ENCODE peak calls at places on chromosomes 2 and 18, in eight cellular contexts. N, J, Q, H, B, L, I and U are unnamed samples.

GRCh38 chr2:107745100-107745499 is 81.6 kb upstream of the RGPD4 start:
- DNase-seq in N (no peak), J (no peak), Q (no peak), H (no peak), B (no peak), L (no peak), I (no peak), U (no peak)

GRCh38 chr2:241282553-241282952 is 32.9 kb downstream of the HDLBP start:
- DNase-seq in N (no peak), J (no peak), Q (no peak), H (no peak), B (no peak), L (no peak), I (no peak), U (no peak)

GRCh38 chr18:2654828-2655152 is 736 bp upstream of the SMCHD1 start:
- DNase-seq in N (no peak), J (no peak), Q (no peak), H (peak; percentile 33), B (no peak), L (no peak), I (no peak), U (peak; percentile 5)

GRCh38 chr2:192570786-192571185 is 376.1 kb upstream of the TMEFF2 start:
- DNase-seq in N (no peak), J (no peak), Q (no peak), H (no peak), B (no peak), L (no peak), I (no peak), U (no peak)

GRCh38 chr2:230981704-230982103 is 14.2 kb upstream of the SPATA3 start:
- DNase-seq in N (peak; percentile 12), J (no peak), Q (no peak), H (no peak), B (peak; percentile 46), L (no peak), I (no peak), U (no peak)

GRCh38 chr2:38648107-38648761 is 17.7 kb upstream of the GALM start:
- DNase-seq in N (peak; percentile 29), J (no peak), Q (no peak), H (no peak), B (no peak), L (no peak), I (no peak), U (no peak)

GRCh38 chr2:3534251-3534814 is 15.0 kb upstream of the ADI1 start:
- DNase-seq in N (no peak), J (no peak), Q (no peak), H (no peak), B (no peak), L (no peak), I (no peak), U (no peak)

GRCh38 chr2:237167934-237168333 is 82.2 kb downstream of the COPS8 start:
- DNase-seq in N (no peak), J (no peak), Q (no peak), H (no peak), B (no peak), L (no peak), I (no peak), U (no peak)

GRCh38 chr2:189178726-189179606 is 595 bp downstream of the COL5A2 start:
- DNase-seq in N (peak; percentile 68), J (peak; percentile 79), Q (peak; percentile 59), H (peak; percentile 87), B (no peak), L (no peak), I (no peak), U (peak; percentile 35)

GRCh38 chr18:36211612-36212065 is 24.3 kb downstream of the MOCOS start:
- DNase-seq in N (peak; percentile 75), J (no peak), Q (no peak), H (peak; percentile 4), B (no peak), L (no peak), I (no peak), U (peak; percentile 33)

GRCh38 chr2:10620481-10620880 is 69.3 kb downstream of the NOL10 start:
- DNase-seq in N (peak; percentile 56), J (peak; percentile 97), Q (peak; percentile 50), H (peak; percentile 71), B (no peak), L (no peak), I (no peak), U (peak; percentile 84)

GRCh38 chr2:233489666-233490065 is 76.9 kb downstream of the USP40 start:
- DNase-seq in N (no peak), J (peak; percentile 72), Q (peak; percentile 65), H (peak; percentile 35), B (no peak), L (no peak), I (peak; percentile 43), U (no peak)

GRCh38 chr2:238972146-238972445 is 124.2 kb downstream of the TWIST2 start:
- DNase-seq in N (no peak), J (no peak), Q (no peak), H (no peak), B (no peak), L (no peak), I (no peak), U (no peak)